ENCODE peak calls at places on chromosomes 16 and 17, in five cellular contexts. One of them, this sample, is unnamed.

GRCh38 chr16:3458852-3459361 is 15.4 kb downstream of the NAA60 start:
- DNase-seq in esophagus muscularis mucosa: no peak
- DNase-seq in GM23338: no peak
- DNase-seq in transverse colon: peak; percentile 68
- DNase-seq in Panc1: no peak
- DNase-seq in this sample: no peak

GRCh38 chr17:18006495-18007239 is 32.3 kb downstream of the ATPAF2 start:
- DNase-seq in esophagus muscularis mucosa: no peak
- DNase-seq in GM23338: peak; percentile 40
- DNase-seq in transverse colon: no peak
- DNase-seq in Panc1: no peak
- DNase-seq in this sample: no peak

GRCh38 chr17:40025991-40026815 is 11.0 kb downstream of the CSF3 start:
- DNase-seq in esophagus muscularis mucosa: no peak
- DNase-seq in GM23338: no peak
- DNase-seq in transverse colon: no peak
- DNase-seq in Panc1: no peak
- DNase-seq in this sample: no peak

GRCh38 chr17:9261059-9262029 is 240.0 kb downstream of the NTN1 start:
- DNase-seq in esophagus muscularis mucosa: no peak
- DNase-seq in GM23338: no peak
- DNase-seq in transverse colon: no peak
- DNase-seq in Panc1: no peak
- DNase-seq in this sample: no peak

GRCh38 chr17:56918916-56919315 is 5.1 kb upstream of the TRIM25 start:
- DNase-seq in esophagus muscularis mucosa: no peak
- DNase-seq in GM23338: no peak
- DNase-seq in transverse colon: no peak
- DNase-seq in Panc1: no peak
- DNase-seq in this sample: no peak

GRCh38 chr17:8212312-8213180 is 2.2 kb upstream of the AURKB start:
- DNase-seq in esophagus muscularis mucosa: no peak
- DNase-seq in GM23338: no peak
- DNase-seq in transverse colon: no peak
- DNase-seq in Panc1: no peak
- DNase-seq in this sample: no peak

GRCh38 chr16:783404-784161 is 4.6 kb downstream of the RPUSD1 start:
- DNase-seq in esophagus muscularis mucosa: no peak
- DNase-seq in GM23338: no peak
- DNase-seq in transverse colon: no peak
- DNase-seq in Panc1: no peak
- DNase-seq in this sample: no peak

GRCh38 chr17:13362341-13363122 is 239.2 kb downstream of the HS3ST3A1 start:
- DNase-seq in esophagus muscularis mucosa: no peak
- DNase-seq in GM23338: no peak
- DNase-seq in transverse colon: no peak
- DNase-seq in Panc1: no peak
- DNase-seq in this sample: no peak

GRCh38 chr17:17781591-17782424 is 55.0 kb downstream of the SREBF1 start:
- DNase-seq in esophagus muscularis mucosa: no peak
- DNase-seq in GM23338: peak; percentile 79
- DNase-seq in transverse colon: peak; percentile 65
- DNase-seq in Panc1: no peak
- DNase-seq in this sample: peak; percentile 81

GRCh38 chr17:29168079-29168758 is 12.0 kb downstream of the MYO18A start:
- DNase-seq in esophagus muscularis mucosa: no peak
- DNase-seq in GM23338: no peak
- DNase-seq in transverse colon: no peak
- DNase-seq in Panc1: no peak
- DNase-seq in this sample: no peak

GRCh38 chr16:68246671-68247070 is 1.5 kb downstream of the PLA2G15 start:
- DNase-seq in esophagus muscularis mucosa: no peak
- DNase-seq in GM23338: no peak
- DNase-seq in transverse colon: no peak
- DNase-seq in Panc1: no peak
- DNase-seq in this sample: no peak

GRCh38 chr16:78430281-78430680 is 330.8 kb downstream of the WWOX start:
- DNase-seq in esophagus muscularis mucosa: peak; percentile 39
- DNase-seq in GM23338: no peak
- DNase-seq in transverse colon: no peak
- DNase-seq in Panc1: no peak
- DNase-seq in this sample: no peak

GRCh38 chr16:21267298-21267697 is 10.8 kb downstream of the CRYM start:
- DNase-seq in esophagus muscularis mucosa: peak; percentile 79
- DNase-seq in GM23338: no peak
- DNase-seq in transverse colon: no peak
- DNase-seq in Panc1: no peak
- DNase-seq in this sample: no peak

GRCh38 chr16:87426423-87427215 is 34.5 kb downstream of the MAP1LC3B start:
- DNase-seq in esophagus muscularis mucosa: no peak
- DNase-seq in GM23338: no peak
- DNase-seq in transverse colon: no peak
- DNase-seq in Panc1: no peak
- DNase-seq in this sample: no peak

GRCh38 chr17:80424878-80425765 is 10.2 kb downstream of the ENDOV start:
- DNase-seq in esophagus muscularis mucosa: no peak
- DNase-seq in GM23338: no peak
- DNase-seq in transverse colon: no peak
- DNase-seq in Panc1: no peak
- DNase-seq in this sample: peak; percentile 54

GRCh38 chr17:37239690-37240344 is 136.0 kb upstream of the C17orf78 start:
- DNase-seq in esophagus muscularis mucosa: no peak
- DNase-seq in GM23338: peak; percentile 33
- DNase-seq in transverse colon: no peak
- DNase-seq in Panc1: no peak
- DNase-seq in this sample: peak; percentile 33

GRCh38 chr16:70661918-70662641 is 15.7 kb downstream of the IL34 start:
- DNase-seq in esophagus muscularis mucosa: no peak
- DNase-seq in GM23338: no peak
- DNase-seq in transverse colon: no peak
- DNase-seq in Panc1: no peak
- DNase-seq in this sample: peak; percentile 45

GRCh38 chr17:36919407-36919968 is 17.8 kb upstream of the LHX1 start:
- DNase-seq in esophagus muscularis mucosa: no peak
- DNase-seq in GM23338: no peak
- DNase-seq in transverse colon: no peak
- DNase-seq in Panc1: no peak
- DNase-seq in this sample: no peak

GRCh38 chr16:78667675-78668074 is 568.2 kb downstream of the WWOX start:
- DNase-seq in esophagus muscularis mucosa: no peak
- DNase-seq in GM23338: no peak
- DNase-seq in transverse colon: no peak
- DNase-seq in Panc1: no peak
- DNase-seq in this sample: no peak

GRCh38 chr17:62735027-62735651 is 73.0 kb downstream of the MARCHF10 start:
- DNase-seq in esophagus muscularis mucosa: no peak
- DNase-seq in GM23338: no peak
- DNase-seq in transverse colon: no peak
- DNase-seq in Panc1: no peak
- DNase-seq in this sample: no peak

GRCh38 chr16:76856112-76856511 is 334.9 kb upstream of the MON1B start:
- DNase-seq in esophagus muscularis mucosa: no peak
- DNase-seq in GM23338: no peak
- DNase-seq in transverse colon: no peak
- DNase-seq in Panc1: no peak
- DNase-seq in this sample: no peak

GRCh38 chr16:12142157-12142556 is 165.6 kb downstream of the SNX29 start:
- DNase-seq in esophagus muscularis mucosa: no peak
- DNase-seq in GM23338: no peak
- DNase-seq in transverse colon: no peak
- DNase-seq in Panc1: no peak
- DNase-seq in this sample: no peak
- H3K27ac ChIP-seq in esophagus muscularis mucosa: no peak overlapping the region
- H3K27ac ChIP-seq in GM23338: no peak overlapping the region
- H3K27ac ChIP-seq in transverse colon: no peak overlapping the region
- H3K27ac ChIP-seq in Panc1: no peak overlapping the region
- H3K27ac ChIP-seq in this sample: no peak overlapping the region

GRCh38 chr17:2786176-2786881 is 9.9 kb upstream of the RAP1GAP2 start:
- DNase-seq in esophagus muscularis mucosa: peak; percentile 94
- DNase-seq in GM23338: peak; percentile 96
- DNase-seq in transverse colon: peak; percentile 96
- DNase-seq in Panc1: peak; percentile 85
- DNase-seq in this sample: peak; percentile 96
- TF ChIP-seq POLR2AphosphoS5 in esophagus muscularis mucosa: no peak
- TF ChIP-seq POLR2AphosphoS5 in GM23338: no peak
- TF ChIP-seq POLR2AphosphoS5 in transverse colon: peak; percentile 15
- TF ChIP-seq POLR2AphosphoS5 in Panc1: no peak
- TF ChIP-seq POLR2AphosphoS5 in this sample: no peak

GRCh38 chr17:79224903-79225302 is 150.3 kb downstream of the ENGASE start:
- DNase-seq in esophagus muscularis mucosa: no peak
- DNase-seq in GM23338: no peak
- DNase-seq in transverse colon: no peak
- DNase-seq in Panc1: no peak
- DNase-seq in this sample: no peak

GRCh38 chr17:79223953-79224352 is 149.3 kb downstream of the ENGASE start:
- DNase-seq in esophagus muscularis mucosa: no peak
- DNase-seq in GM23338: no peak
- DNase-seq in transverse colon: no peak
- DNase-seq in Panc1: no peak
- DNase-seq in this sample: no peak

GRCh38 chr17:79226037-79226436 is 151.4 kb downstream of the ENGASE start:
- DNase-seq in esophagus muscularis mucosa: no peak
- DNase-seq in GM23338: no peak
- DNase-seq in transverse colon: no peak
- DNase-seq in Panc1: no peak
- DNase-seq in this sample: no peak

GRCh38 chr17:79223471-79223870 is 148.8 kb downstream of the ENGASE start:
- DNase-seq in esophagus muscularis mucosa: no peak
- DNase-seq in GM23338: no peak
- DNase-seq in transverse colon: no peak
- DNase-seq in Panc1: no peak
- DNase-seq in this sample: peak; percentile 70

GRCh38 chr17:79224476-79224875 is 149.9 kb downstream of the ENGASE start:
- DNase-seq in esophagus muscularis mucosa: no peak
- DNase-seq in GM23338: no peak
- DNase-seq in transverse colon: no peak
- DNase-seq in Panc1: no peak
- DNase-seq in this sample: peak; percentile 68
- H3K27ac ChIP-seq in esophagus muscularis mucosa: no peak overlapping the region
- H3K27ac ChIP-seq in GM23338: no peak overlapping the region
- H3K27ac ChIP-seq in transverse colon: no peak overlapping the region
- H3K27ac ChIP-seq in Panc1: no peak overlapping the region
- H3K27ac ChIP-seq in this sample: no peak overlapping the region

GRCh38 chr17:42248351-42249179 is 27.6 kb downstream of the STAT5B start:
- DNase-seq in esophagus muscularis mucosa: peak; percentile 96
- DNase-seq in GM23338: peak; percentile 32
- DNase-seq in transverse colon: peak; percentile 79
- DNase-seq in Panc1: no peak
- DNase-seq in this sample: peak; percentile 69
- TF ChIP-seq POLR2AphosphoS5 in esophagus muscularis mucosa: peak; percentile 92
- TF ChIP-seq POLR2AphosphoS5 in GM23338: no peak
- TF ChIP-seq POLR2AphosphoS5 in transverse colon: peak; percentile 85
- TF ChIP-seq POLR2AphosphoS5 in Panc1: no peak
- TF ChIP-seq POLR2AphosphoS5 in this sample: peak; percentile 70

GRCh38 chr17:32279933-32280716 is 14.5 kb downstream of the RHBDL3 start:
- DNase-seq in esophagus muscularis mucosa: no peak
- DNase-seq in GM23338: peak; percentile 90
- DNase-seq in transverse colon: no peak
- DNase-seq in Panc1: no peak
- DNase-seq in this sample: no peak
- H3K27ac ChIP-seq in esophagus muscularis mucosa: no peak overlapping the region
- H3K27ac ChIP-seq in GM23338: peak overlapping the region; percentile 80
- H3K27ac ChIP-seq in transverse colon: no peak overlapping the region
- H3K27ac ChIP-seq in Panc1: no peak overlapping the region
- H3K27ac ChIP-seq in this sample: no peak overlapping the region

DNA sequence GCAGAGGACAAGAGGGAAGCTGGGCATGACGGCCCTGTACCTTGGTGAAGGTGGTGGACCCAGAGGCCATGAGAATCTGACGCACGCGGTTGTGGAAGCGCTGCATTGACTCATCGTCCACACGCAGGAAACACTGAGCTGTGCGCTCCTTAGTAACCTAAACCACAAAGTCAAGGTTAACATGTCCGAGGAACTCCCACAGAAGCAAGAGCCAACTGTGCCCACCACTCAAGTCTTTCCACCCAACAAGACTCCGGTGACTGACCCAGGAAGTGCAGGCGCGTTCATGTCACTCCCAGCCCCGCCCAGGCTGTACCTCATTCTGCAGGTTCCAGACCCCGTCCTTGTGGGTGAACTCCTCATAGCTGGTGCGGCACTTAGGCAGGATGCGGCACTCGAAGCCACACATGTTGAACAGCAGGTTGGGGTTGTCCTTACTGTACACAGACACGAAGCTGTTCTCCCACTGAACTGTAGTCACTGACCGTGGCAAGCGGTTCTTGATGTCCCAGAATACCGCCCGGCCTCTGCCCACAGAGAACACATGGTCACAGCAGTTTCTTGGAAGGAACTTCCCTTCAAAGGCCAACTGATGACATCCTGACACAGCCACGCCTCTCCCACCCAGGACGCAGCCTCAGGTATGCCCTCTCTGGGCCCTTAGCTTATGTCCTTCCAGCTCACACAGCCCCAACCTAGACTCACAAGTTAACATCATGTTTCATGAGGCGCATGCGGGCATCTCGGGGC is 11.5 kb downstream of the PRPF8 start:
- DNase-seq in esophagus muscularis mucosa: no peak
- DNase-seq in GM23338: no peak
- DNase-seq in transverse colon: peak; percentile 12
- DNase-seq in Panc1: no peak
- DNase-seq in this sample: no peak
- TF ChIP-seq POLR2AphosphoS5 in esophagus muscularis mucosa: no peak
- TF ChIP-seq POLR2AphosphoS5 in GM23338: peak; percentile 32
- TF ChIP-seq POLR2AphosphoS5 in transverse colon: no peak
- TF ChIP-seq POLR2AphosphoS5 in Panc1: no peak
- TF ChIP-seq POLR2AphosphoS5 in this sample: no peak

DNA sequence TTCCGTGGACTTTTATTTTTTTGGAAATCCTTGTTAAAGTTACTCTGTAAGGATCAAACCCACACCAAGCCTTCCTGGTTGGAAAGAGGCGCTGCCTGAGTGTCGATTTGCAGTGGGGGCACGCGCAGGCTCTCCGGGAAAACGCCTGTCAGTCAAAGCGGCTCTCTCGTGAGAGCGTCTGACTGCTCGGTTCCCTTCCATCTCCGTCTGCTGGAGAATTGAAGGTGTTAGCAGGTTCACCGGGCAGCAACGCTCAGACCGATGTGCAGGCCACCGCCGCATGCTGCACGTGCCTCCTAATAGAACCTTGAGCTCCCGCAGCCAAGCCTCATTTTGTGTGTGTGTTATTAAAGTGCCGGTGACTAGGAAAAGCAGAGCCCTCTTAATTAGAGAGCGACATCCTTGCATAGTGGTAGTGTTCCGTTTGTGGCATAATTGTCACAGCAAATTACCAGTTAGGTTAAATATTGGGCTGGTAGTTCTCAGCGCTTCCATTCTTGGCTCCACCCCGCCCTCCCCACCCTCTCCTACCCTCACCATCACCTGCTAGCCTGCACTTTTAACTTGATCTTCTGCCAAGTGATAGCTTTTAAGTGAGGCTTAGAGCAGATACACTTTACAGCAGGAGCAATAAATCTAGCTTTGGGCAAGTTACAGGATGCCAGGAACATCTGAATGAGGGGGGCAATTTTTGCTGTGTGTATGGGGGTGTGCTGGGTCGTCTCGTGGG is 75.5 kb downstream of the RPA1 start:
- DNase-seq in esophagus muscularis mucosa: no peak
- DNase-seq in GM23338: no peak
- DNase-seq in transverse colon: no peak
- DNase-seq in Panc1: no peak
- DNase-seq in this sample: peak; percentile 54
- H3K27ac ChIP-seq in esophagus muscularis mucosa: no peak overlapping the region
- H3K27ac ChIP-seq in GM23338: no peak overlapping the region
- H3K27ac ChIP-seq in transverse colon: no peak overlapping the region
- H3K27ac ChIP-seq in Panc1: no peak overlapping the region
- H3K27ac ChIP-seq in this sample: no peak overlapping the region